ENCODE peak calls at places on chromosomes 7 and 10, in five cellular contexts. One of them, this sample, is unnamed.

GRCh38 chr10:67784584-67784983 is 53.4 kb downstream of the DNAJC12 start:
- DNase-seq in kidney: no peak
- DNase-seq in adrenal gland: no peak
- DNase-seq in CD14-positive monocyte: no peak
- DNase-seq in GM23248: peak
- DNase-seq in this sample: no peak

GRCh38 chr7:117381357-117381756 is 45.9 kb downstream of the ASZ1 start:
- DNase-seq in adrenal gland: no peak
- DNase-seq in GM23248: no peak
- DNase-seq in kidney: no peak
- DNase-seq in CD14-positive monocyte: no peak
- DNase-seq in this sample: no peak

GRCh38 chr10:112520864-112521263 is 73.8 kb downstream of the VTI1A start:
- DNase-seq in GM23248: no peak
- DNase-seq in kidney: no peak
- DNase-seq in CD14-positive monocyte: no peak
- DNase-seq in adrenal gland: no peak
- DNase-seq in this sample: no peak

GRCh38 chr7:5699951-5700384 is 81.5 kb downstream of the RNF216 start:
- DNase-seq in adrenal gland: peak
- DNase-seq in GM23248: no peak
- DNase-seq in kidney: no peak
- DNase-seq in CD14-positive monocyte: no peak
- DNase-seq in this sample: no peak

GRCh38 chr7:15441915-15442314 is 119.9 kb downstream of the AGMO start:
- DNase-seq in CD14-positive monocyte: no peak
- DNase-seq in adrenal gland: no peak
- DNase-seq in GM23248: no peak
- DNase-seq in kidney: no peak
- DNase-seq in this sample: no peak

GRCh38 chr10:124005991-124006392 is 87.4 kb downstream of the CHST15 start:
- DNase-seq in kidney: peak
- DNase-seq in CD14-positive monocyte: peak
- DNase-seq in GM23248: peak
- DNase-seq in adrenal gland: peak
- DNase-seq in this sample: no peak

GRCh38 chr7:102431617-102432298 is 1.6 kb upstream of the ORAI2 start:
- DNase-seq in kidney: no peak
- DNase-seq in CD14-positive monocyte: peak
- DNase-seq in adrenal gland: peak
- DNase-seq in GM23248: no peak
- DNase-seq in this sample: no peak

GRCh38 chr10:5620223-5620721 is 46.1 kb downstream of the ASB13 start:
- DNase-seq in CD14-positive monocyte: no peak
- DNase-seq in kidney: peak
- DNase-seq in adrenal gland: no peak
- DNase-seq in GM23248: no peak
- DNase-seq in this sample: no peak

GRCh38 chr7:23893172-23893941 is 183.3 kb downstream of the STK31 start:
- DNase-seq in CD14-positive monocyte: no peak
- DNase-seq in kidney: no peak
- DNase-seq in GM23248: peak
- DNase-seq in adrenal gland: no peak
- DNase-seq in this sample: no peak

GRCh38 chr7:166370-167060 is 25.9 kb upstream of the FAM20C start:
- DNase-seq in kidney: peak
- DNase-seq in CD14-positive monocyte: no peak
- DNase-seq in adrenal gland: no peak
- DNase-seq in GM23248: no peak
- DNase-seq in this sample: no peak

GRCh38 chr10:86673216-86673826 is 5.0 kb downstream of the LDB3 start:
- DNase-seq in GM23248: no peak
- DNase-seq in kidney: no peak
- DNase-seq in CD14-positive monocyte: no peak
- DNase-seq in adrenal gland: no peak
- DNase-seq in this sample: no peak

GRCh38 chr7:134856692-134857091 is 77.3 kb downstream of the CALD1 start:
- DNase-seq in GM23248: peak
- DNase-seq in CD14-positive monocyte: no peak
- DNase-seq in kidney: no peak
- DNase-seq in adrenal gland: no peak
- DNase-seq in this sample: no peak

GRCh38 chr10:88793747-88794299 is 8.7 kb upstream of the LIPM start:
- DNase-seq in kidney: no peak
- DNase-seq in CD14-positive monocyte: no peak
- DNase-seq in GM23248: peak
- DNase-seq in adrenal gland: no peak
- DNase-seq in this sample: no peak

GRCh38 chr10:3095373-3096139 is 28.2 kb downstream of the PFKP start:
- DNase-seq in CD14-positive monocyte: peak
- DNase-seq in GM23248: peak
- DNase-seq in kidney: peak
- DNase-seq in adrenal gland: peak
- DNase-seq in this sample: peak

GRCh38 chr7:46385662-46386309 is 464.7 kb upstream of the IGFBP3 start:
- DNase-seq in CD14-positive monocyte: no peak
- DNase-seq in GM23248: peak
- DNase-seq in adrenal gland: no peak
- DNase-seq in kidney: no peak
- DNase-seq in this sample: no peak

GRCh38 chr7:132290021-132290420 is 286.2 kb downstream of the PLXNA4 start:
- DNase-seq in adrenal gland: no peak
- DNase-seq in kidney: no peak
- DNase-seq in GM23248: no peak
- DNase-seq in CD14-positive monocyte: no peak
- DNase-seq in this sample: no peak

GRCh38 chr7:139943391-139943790 is 114.3 kb downstream of the TBXAS1 start:
- DNase-seq in CD14-positive monocyte: no peak
- DNase-seq in adrenal gland: peak
- DNase-seq in GM23248: no peak
- DNase-seq in kidney: no peak
- DNase-seq in this sample: no peak

GRCh38 chr10:2908851-2909630 is 158.3 kb upstream of the PFKP start:
- DNase-seq in kidney: no peak
- DNase-seq in GM23248: no peak
- DNase-seq in adrenal gland: no peak
- DNase-seq in CD14-positive monocyte: no peak
- DNase-seq in this sample: peak

GRCh38 chr10:38094923-38095574 is 912 bp downstream of the ZNF37A start:
- DNase-seq in GM23248: no peak
- DNase-seq in CD14-positive monocyte: no peak
- DNase-seq in kidney: peak
- DNase-seq in adrenal gland: no peak
- DNase-seq in this sample: no peak

GRCh38 chr7:47452715-47453092 is 129.2 kb downstream of the TNS3 start:
- DNase-seq in adrenal gland: no peak
- DNase-seq in kidney: no peak
- DNase-seq in GM23248: peak
- DNase-seq in CD14-positive monocyte: no peak
- DNase-seq in this sample: no peak

GRCh38 chr10:5545778-5546710 is 21.3 kb downstream of the CALML3 start:
- DNase-seq in adrenal gland: no peak
- DNase-seq in GM23248: no peak
- DNase-seq in kidney: peak
- DNase-seq in CD14-positive monocyte: peak
- DNase-seq in this sample: no peak

GRCh38 chr7:40580776-40581175 is 446.0 kb downstream of the SUGCT start:
- DNase-seq in CD14-positive monocyte: no peak
- DNase-seq in adrenal gland: no peak
- DNase-seq in GM23248: no peak
- DNase-seq in kidney: no peak
- DNase-seq in this sample: no peak

GRCh38 chr7:118152149-118152548 is 31.8 kb upstream of the LSM8 start:
- DNase-seq in GM23248: peak
- DNase-seq in CD14-positive monocyte: no peak
- DNase-seq in kidney: no peak
- DNase-seq in adrenal gland: no peak
- DNase-seq in this sample: no peak

GRCh38 chr7:112307506-112307905 is 101.0 kb downstream of the ZNF277 start:
- DNase-seq in CD14-positive monocyte: no peak
- DNase-seq in adrenal gland: no peak
- DNase-seq in kidney: no peak
- DNase-seq in GM23248: no peak
- DNase-seq in this sample: no peak